ENCODE peak calls at places on chromosomes 3 and 15, in six cellular contexts. One of them, this sample, is unnamed.

GRCh38 chr3:125916376-125916978 is 52.5 kb upstream of the ROPN1B start:
- DNase-seq in B cell: peak
- DNase-seq in neural crest cell: peak
- DNase-seq in right cardiac atrium: peak
- DNase-seq in HFFc6: no peak
- DNase-seq in memory B cell: peak
- DNase-seq in this sample: peak

GRCh38 chr3:196941846-196942225 is 492 bp downstream of the NCBP2 start:
- DNase-seq in right cardiac atrium: no peak
- DNase-seq in memory B cell: peak
- DNase-seq in B cell: peak
- DNase-seq in HFFc6: no peak
- DNase-seq in neural crest cell: peak
- DNase-seq in this sample: peak

GRCh38 chr3:161893972-161894371 is 397.4 kb downstream of the OTOL1 start:
- DNase-seq in B cell: no peak
- DNase-seq in memory B cell: no peak
- DNase-seq in HFFc6: peak
- DNase-seq in neural crest cell: no peak
- DNase-seq in right cardiac atrium: no peak
- DNase-seq in this sample: peak

GRCh38 chr3:55434789-55435188 is 52.3 kb downstream of the WNT5A start:
- DNase-seq in memory B cell: no peak
- DNase-seq in neural crest cell: no peak
- DNase-seq in right cardiac atrium: no peak
- DNase-seq in B cell: no peak
- DNase-seq in HFFc6: peak
- DNase-seq in this sample: peak

GRCh38 chr15:89531796-89532537 is 35.6 kb upstream of the RHCG start:
- DNase-seq in memory B cell: no peak
- DNase-seq in HFFc6: no peak
- DNase-seq in right cardiac atrium: no peak
- DNase-seq in B cell: no peak
- DNase-seq in neural crest cell: no peak
- DNase-seq in this sample: no peak

GRCh38 chr3:179969525-179969924 is 67.2 kb downstream of the PEX5L start:
- DNase-seq in B cell: no peak
- DNase-seq in HFFc6: peak
- DNase-seq in memory B cell: no peak
- DNase-seq in right cardiac atrium: no peak
- DNase-seq in neural crest cell: no peak
- DNase-seq in this sample: peak

GRCh38 chr15:59289574-59289973 is 82.9 kb downstream of the LDHAL6B start:
- DNase-seq in B cell: no peak
- DNase-seq in HFFc6: no peak
- DNase-seq in memory B cell: no peak
- DNase-seq in neural crest cell: no peak
- DNase-seq in right cardiac atrium: no peak
- DNase-seq in this sample: no peak

GRCh38 chr3:122745365-122746021 is 48.1 kb downstream of the HSPBAP1 start:
- DNase-seq in neural crest cell: no peak
- DNase-seq in right cardiac atrium: no peak
- DNase-seq in memory B cell: no peak
- DNase-seq in HFFc6: peak
- DNase-seq in B cell: no peak
- DNase-seq in this sample: peak

GRCh38 chr15:101613130-101614000 is 38.8 kb downstream of the TM2D3 start:
- DNase-seq in B cell: no peak
- DNase-seq in HFFc6: peak
- DNase-seq in memory B cell: no peak
- DNase-seq in right cardiac atrium: peak
- DNase-seq in neural crest cell: no peak
- DNase-seq in this sample: no peak

GRCh38 chr15:78923480-78924360 is 21.1 kb downstream of the CTSH start:
- DNase-seq in memory B cell: no peak
- DNase-seq in neural crest cell: no peak
- DNase-seq in right cardiac atrium: no peak
- DNase-seq in HFFc6: no peak
- DNase-seq in B cell: no peak
- DNase-seq in this sample: no peak

GRCh38 chr15:48992545-48992944 is 28.8 kb upstream of the SHC4 start:
- DNase-seq in memory B cell: peak
- DNase-seq in right cardiac atrium: no peak
- DNase-seq in neural crest cell: no peak
- DNase-seq in HFFc6: no peak
- DNase-seq in B cell: peak
- DNase-seq in this sample: no peak

GRCh38 chr15:100767002-100767825 is 112.4 kb upstream of the ALDH1A3 start:
- DNase-seq in B cell: no peak
- DNase-seq in memory B cell: no peak
- DNase-seq in HFFc6: no peak
- DNase-seq in right cardiac atrium: no peak
- DNase-seq in neural crest cell: no peak
- DNase-seq in this sample: no peak

GRCh38 chr3:73086071-73086494 is 24.6 kb downstream of the EBLN2 start:
- DNase-seq in neural crest cell: peak
- DNase-seq in HFFc6: peak
- DNase-seq in right cardiac atrium: no peak
- DNase-seq in B cell: peak
- DNase-seq in memory B cell: peak
- DNase-seq in this sample: peak

GRCh38 chr3:27677554-27677953 is 44.6 kb downstream of the EOMES start:
- DNase-seq in memory B cell: no peak
- DNase-seq in neural crest cell: no peak
- DNase-seq in HFFc6: peak
- DNase-seq in B cell: no peak
- DNase-seq in right cardiac atrium: no peak
- DNase-seq in this sample: peak

GRCh38 chr15:94844533-94845390 is 613.4 kb downstream of the MCTP2 start:
- DNase-seq in HFFc6: no peak
- DNase-seq in memory B cell: no peak
- DNase-seq in B cell: no peak
- DNase-seq in neural crest cell: peak
- DNase-seq in right cardiac atrium: peak
- DNase-seq in this sample: peak

GRCh38 chr3:14640734-14641133 is 10.8 kb upstream of the CCDC174 start:
- DNase-seq in memory B cell: no peak
- DNase-seq in right cardiac atrium: no peak
- DNase-seq in neural crest cell: no peak
- DNase-seq in B cell: no peak
- DNase-seq in HFFc6: no peak
- DNase-seq in this sample: no peak

GRCh38 chr3:70811880-70812279 is 499.4 kb upstream of the MDFIC2 start:
- DNase-seq in HFFc6: peak
- DNase-seq in neural crest cell: no peak
- DNase-seq in right cardiac atrium: peak
- DNase-seq in memory B cell: no peak
- DNase-seq in B cell: no peak
- DNase-seq in this sample: peak

GRCh38 chr3:36416660-36417059 is 36.4 kb downstream of the STAC start:
- DNase-seq in right cardiac atrium: no peak
- DNase-seq in neural crest cell: no peak
- DNase-seq in HFFc6: no peak
- DNase-seq in memory B cell: no peak
- DNase-seq in B cell: no peak
- DNase-seq in this sample: no peak

GRCh38 chr15:40327338-40327917 is 3.9 kb downstream of the INAFM2 start:
- DNase-seq in B cell: no peak
- DNase-seq in neural crest cell: no peak
- DNase-seq in right cardiac atrium: no peak
- DNase-seq in memory B cell: no peak
- DNase-seq in HFFc6: no peak
- DNase-seq in this sample: no peak

GRCh38 chr15:88636039-88636438 is 2.8 kb upstream of the ISG20 start:
- DNase-seq in HFFc6: no peak
- DNase-seq in neural crest cell: no peak
- DNase-seq in memory B cell: no peak
- DNase-seq in right cardiac atrium: no peak
- DNase-seq in B cell: no peak
- DNase-seq in this sample: no peak

GRCh38 chr3:20230954-20231353 is 44.9 kb upstream of the SGO1 start:
- DNase-seq in memory B cell: no peak
- DNase-seq in right cardiac atrium: no peak
- DNase-seq in B cell: no peak
- DNase-seq in neural crest cell: no peak
- DNase-seq in HFFc6: no peak
- DNase-seq in this sample: no peak

GRCh38 chr15:62059818-62060115 is 480 bp downstream of the VPS13C start:
- DNase-seq in memory B cell: peak
- DNase-seq in HFFc6: peak
- DNase-seq in neural crest cell: peak
- DNase-seq in right cardiac atrium: peak
- DNase-seq in B cell: peak
- DNase-seq in this sample: peak

GRCh38 chr3:176953106-176954080 is 243.9 kb downstream of the TBL1XR1 start:
- DNase-seq in neural crest cell: no peak
- DNase-seq in HFFc6: peak
- DNase-seq in B cell: no peak
- DNase-seq in right cardiac atrium: peak
- DNase-seq in memory B cell: no peak
- DNase-seq in this sample: peak

GRCh38 chr15:70474682-70475438 is 288.5 kb downstream of the UACA start:
- DNase-seq in memory B cell: no peak
- DNase-seq in HFFc6: peak
- DNase-seq in right cardiac atrium: peak
- DNase-seq in B cell: peak
- DNase-seq in neural crest cell: no peak
- DNase-seq in this sample: peak

GRCh38 chr3:122989856-122990575 is 37.5 kb downstream of the SEMA5B start:
- DNase-seq in right cardiac atrium: no peak
- DNase-seq in neural crest cell: no peak
- DNase-seq in HFFc6: no peak
- DNase-seq in B cell: no peak
- DNase-seq in memory B cell: no peak
- DNase-seq in this sample: no peak

GRCh38 chr3:114498779-114499370 is 205.0 kb downstream of the TIGIT start:
- DNase-seq in neural crest cell: no peak
- DNase-seq in HFFc6: peak
- DNase-seq in right cardiac atrium: no peak
- DNase-seq in memory B cell: no peak
- DNase-seq in B cell: no peak
- DNase-seq in this sample: peak

GRCh38 chr3:45677045-45677436 is 12.2 kb upstream of the SACM1L start:
- DNase-seq in neural crest cell: no peak
- DNase-seq in B cell: peak
- DNase-seq in memory B cell: no peak
- DNase-seq in right cardiac atrium: no peak
- DNase-seq in HFFc6: peak
- DNase-seq in this sample: peak

GRCh38 chr3:189392969-189393368 is 221.2 kb downstream of the TPRG1 start:
- DNase-seq in right cardiac atrium: no peak
- DNase-seq in HFFc6: no peak
- DNase-seq in neural crest cell: no peak
- DNase-seq in memory B cell: no peak
- DNase-seq in B cell: no peak
- DNase-seq in this sample: peak

GRCh38 chr15:67109141-67110034 is 44.0 kb downstream of the SMAD3 start:
- DNase-seq in right cardiac atrium: peak
- DNase-seq in memory B cell: peak
- DNase-seq in B cell: peak
- DNase-seq in HFFc6: peak
- DNase-seq in neural crest cell: no peak
- DNase-seq in this sample: peak

GRCh38 chr15:65869954-65870871 is 922 bp downstream of the RAB11A start:
- DNase-seq in neural crest cell: peak
- DNase-seq in memory B cell: no peak
- DNase-seq in HFFc6: peak
- DNase-seq in right cardiac atrium: peak
- DNase-seq in B cell: peak
- DNase-seq in this sample: peak

GRCh38 chr3:7371693-7372572 is 511.0 kb downstream of the GRM7 start:
- DNase-seq in HFFc6: no peak
- DNase-seq in memory B cell: no peak
- DNase-seq in B cell: no peak
- DNase-seq in right cardiac atrium: no peak
- DNase-seq in neural crest cell: no peak
- DNase-seq in this sample: no peak

GRCh38 chr3:149765762-149766334 is 13.6 kb upstream of the COMMD2 start:
- DNase-seq in neural crest cell: no peak
- DNase-seq in B cell: peak
- DNase-seq in right cardiac atrium: no peak
- DNase-seq in HFFc6: peak
- DNase-seq in memory B cell: no peak
- DNase-seq in this sample: peak

GRCh38 chr15:43070249-43070648 is 35.6 kb downstream of the UBR1 start:
- DNase-seq in neural crest cell: no peak
- DNase-seq in right cardiac atrium: no peak
- DNase-seq in HFFc6: no peak
- DNase-seq in B cell: no peak
- DNase-seq in memory B cell: no peak
- DNase-seq in this sample: no peak

GRCh38 chr3:99439892-99440291 is 198.5 kb upstream of the COL8A1 start:
- DNase-seq in neural crest cell: no peak
- DNase-seq in right cardiac atrium: no peak
- DNase-seq in B cell: no peak
- DNase-seq in HFFc6: no peak
- DNase-seq in memory B cell: no peak
- DNase-seq in this sample: peak

GRCh38 chr15:83306561-83306960 is 22.1 kb upstream of the BNC1 start:
- DNase-seq in right cardiac atrium: no peak
- DNase-seq in memory B cell: no peak
- DNase-seq in HFFc6: no peak
- DNase-seq in neural crest cell: no peak
- DNase-seq in B cell: no peak
- DNase-seq in this sample: peak

GRCh38 chr3:102206506-102207145 is 228.2 kb upstream of the ZPLD1 start:
- DNase-seq in right cardiac atrium: peak
- DNase-seq in HFFc6: peak
- DNase-seq in neural crest cell: no peak
- DNase-seq in B cell: no peak
- DNase-seq in memory B cell: no peak
- DNase-seq in this sample: peak

GRCh38 chr3:34687671-34688070 is 889.2 kb downstream of the PDCD6IP start:
- DNase-seq in right cardiac atrium: no peak
- DNase-seq in HFFc6: no peak
- DNase-seq in neural crest cell: no peak
- DNase-seq in memory B cell: no peak
- DNase-seq in B cell: no peak
- DNase-seq in this sample: no peak

GRCh38 chr3:124147429-124147828 is 155.5 kb upstream of the ROPN1 start:
- DNase-seq in memory B cell: no peak
- DNase-seq in right cardiac atrium: no peak
- DNase-seq in B cell: no peak
- DNase-seq in neural crest cell: no peak
- DNase-seq in HFFc6: no peak
- DNase-seq in this sample: no peak

GRCh38 chr3:65961128-65961527 is 77.6 kb downstream of the MAGI1 start:
- DNase-seq in memory B cell: no peak
- DNase-seq in right cardiac atrium: no peak
- DNase-seq in neural crest cell: no peak
- DNase-seq in HFFc6: no peak
- DNase-seq in B cell: no peak
- DNase-seq in this sample: no peak